ENCODE peak calls at places on chromosomes 16 and 17, in five cellular contexts. L is A549, W is IMR-90, J is K562, N is GM12878. C is an unnamed sample.

GRCh38 chr17:15891348-15891747 is 53.6 kb upstream of the ADORA2B start:
- DNase-seq in L (no peak), W (peak; percentile 53), J (no peak), N (no peak), C (no peak)

GRCh38 chr16:80273635-80274538 is 266.9 kb upstream of the DYNLRB2 start:
- DNase-seq in L (no peak), W (peak; percentile 75), J (no peak), N (no peak), C (no peak)

GRCh38 chr17:64507418-64507766 is 615 bp downstream of the CEP95 start:
- DNase-seq in L (peak; percentile 67), W (peak; percentile 68), J (no peak), N (no peak), C (peak; percentile 62)

GRCh38 chr17:67520916-67521772 is 144.1 kb downstream of the PITPNC1 start:
- DNase-seq in L (no peak), W (peak; percentile 24), J (no peak), N (no peak), C (no peak)

GRCh38 chr17:47276868-47277267 is 23.2 kb downstream of the ITGB3 start:
- DNase-seq in L (no peak), W (peak; percentile 73), J (no peak), N (no peak), C (no peak)

GRCh38 chr17:19812407-19812806 is 55.3 kb downstream of the ULK2 start:
- DNase-seq in L (no peak), W (peak; percentile 10), J (no peak), N (no peak), C (no peak)

GRCh38 chr16:2770057-2770780 is 6.9 kb downstream of the ELOB start:
- DNase-seq in L (no peak), W (no peak), J (peak; percentile 38), N (no peak), C (no peak)

GRCh38 chr17:78671607-78672404 is 94.6 kb upstream of the DNAH17 start:
- DNase-seq in L (no peak), W (peak; percentile 78), J (no peak), N (no peak), C (no peak)

GRCh38 chr16:53809088-53809951 is 105.4 kb downstream of the FTO start:
- DNase-seq in L (no peak), W (peak; percentile 92), J (no peak), N (no peak), C (no peak)

GRCh38 chr16:4538067-4538385 is 547 bp downstream of the CDIP1 start:
- DNase-seq in L (no peak), W (no peak), J (no peak), N (no peak), C (no peak)

GRCh38 chr16:10923650-10924214 is 18.5 kb downstream of the DEXI start:
- DNase-seq in L (no peak), W (no peak), J (no peak), N (no peak), C (no peak)

GRCh38 chr16:30526823-30527634 is 663 bp upstream of the ZNF768 start:
- DNase-seq in L (peak; percentile 97), W (peak; percentile 96), J (peak; percentile 95), N (peak; percentile 89), C (peak; percentile 97)

GRCh38 chr16:27771201-27771910 is 221.4 kb downstream of the KATNIP start:
- DNase-seq in L (no peak), W (no peak), J (no peak), N (no peak), C (no peak)

GRCh38 chr16:65122974-65123845 is 1.3 kb upstream of the CDH11 start:
- DNase-seq in L (no peak), W (peak; percentile 63), J (no peak), N (no peak), C (peak; percentile 72)

GRCh38 chr16:87391324-87391949 is 699 bp upstream of the MAP1LC3B start:
- DNase-seq in L (no peak), W (no peak), J (no peak), N (no peak), C (no peak)

GRCh38 chr16:15055141-15056053 is 477 bp downstream of the NTAN1 start:
- DNase-seq in L (peak; percentile 30), W (peak; percentile 23), J (peak; percentile 27), N (no peak), C (no peak)

GRCh38 chr17:37813753-37814152 is 68.9 kb upstream of the HNF1B start:
- DNase-seq in L (peak; percentile 94), W (peak; percentile 100), J (no peak), N (no peak), C (no peak)

GRCh38 chr16:67571981-67572431 is 9.7 kb downstream of the CTCF start:
- DNase-seq in L (no peak), W (peak; percentile 81), J (no peak), N (no peak), C (no peak)

GRCh38 chr17:33778505-33779398 is 476.3 kb upstream of the CCL2 start:
- DNase-seq in L (peak; percentile 67), W (peak; percentile 69), J (peak; percentile 69), N (peak; percentile 2), C (peak; percentile 57)

GRCh38 chr17:29292992-29293889 is 707 bp downstream of the NUFIP2 start:
- DNase-seq in L (peak; percentile 67), W (peak; percentile 34), J (peak; percentile 85), N (no peak), C (peak; percentile 67)

GRCh38 chr17:82520041-82520910 is 744 bp downstream of the FOXK2 start:
- DNase-seq in L (no peak), W (no peak), J (no peak), N (no peak), C (peak; percentile 80)
- TF ChIP-seq RCOR1 in L (no peak), W (no peak), J (no peak), N (no peak), C (no peak)

GRCh38 chr16:75789237-75789636 is 62.9 kb upstream of the CPHXL start:
- DNase-seq in L (peak; percentile 55), W (peak; percentile 46), J (peak; percentile 42), N (no peak), C (peak; percentile 58)

GRCh38 chr16:75798714-75799113 is 72.4 kb upstream of the CPHXL start:
- DNase-seq in L (no peak), W (no peak), J (no peak), N (no peak), C (no peak)

GRCh38 chr16:75787421-75787820 is 61.1 kb upstream of the CPHXL start:
- DNase-seq in L (no peak), W (no peak), J (no peak), N (no peak), C (no peak)

GRCh38 chr16:75794426-75794825 is 68.1 kb upstream of the CPHXL start:
- DNase-seq in L (no peak), W (no peak), J (no peak), N (no peak), C (no peak)

DNA sequence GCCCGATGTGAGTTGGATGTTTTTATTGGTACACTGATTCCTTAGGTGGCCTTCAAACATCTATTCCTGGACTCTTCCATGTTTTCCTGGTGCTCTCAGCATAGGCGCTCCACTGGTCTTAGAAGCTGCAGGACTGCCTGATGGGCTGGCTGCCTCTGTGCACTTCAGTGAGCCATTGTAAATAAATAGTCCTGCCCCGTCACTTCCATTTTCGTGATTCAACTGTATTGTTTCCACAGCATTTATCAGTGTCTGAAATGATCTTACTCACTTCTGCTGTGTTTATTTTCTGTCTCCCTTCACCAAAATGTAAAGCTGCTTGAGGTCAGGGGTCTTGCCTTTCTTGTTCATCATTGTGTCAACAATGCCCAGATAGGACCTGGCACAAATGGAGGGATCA is 66.5 kb upstream of the CPHXL start:
- DNase-seq in L (no peak), W (no peak), J (no peak), N (no peak), C (no peak)
- TF ChIP-seq RCOR1 in L (no peak), W (no peak), J (no peak), N (no peak), C (no peak)

GRCh38 chr17:81398855-81399451 is 3.7 kb downstream of the BAHCC1 start:
- DNase-seq in L (no peak), W (no peak), J (no peak), N (no peak), C (no peak)
- TF ChIP-seq RCOR1 in L (no peak), W (no peak), J (no peak), N (no peak), C (no peak)

GRCh38 chr17:1604831-1605528 is 23.7 kb downstream of the SLC43A2 start:
- DNase-seq in L (no peak), W (no peak), J (no peak), N (no peak), C (no peak)
- TF ChIP-seq RCOR1 in L (no peak), W (no peak), J (no peak), N (no peak), C (no peak)

GRCh38 chr17:77581480-77581879 is 377.0 kb upstream of the TNRC6C start:
- DNase-seq in L (no peak), W (peak; percentile 35), J (no peak), N (no peak), C (no peak)
- TF ChIP-seq RCOR1 in L (no peak), W (no peak), J (no peak), N (no peak), C (no peak)

GRCh38 chr16:48284772-48285409 is 37.6 kb upstream of the ABCC11 start:
- DNase-seq in L (no peak), W (no peak), J (no peak), N (peak; percentile 25), C (no peak)
- TF ChIP-seq RCOR1 in L (no peak), W (no peak), J (no peak), N (no peak), C (no peak)

C was measured in SK-N-SH.